ENCODE peak calls at places on chromosome 12, in nine cellular contexts. O, Y, Z, K, R, L, D, M and A are unnamed samples.

GRCh38 chr12:121573949-121574520 is 6.8 kb downstream of the KDM2B start:
- DNase-seq in D (no peak), Y (no peak), K (no peak), R (no peak), L (no peak), Z (no peak), M (no peak), O (no peak), A (no peak)

GRCh38 chr12:123140675-123141614 is 9.9 kb downstream of the PITPNM2 start:
- DNase-seq in D (no peak), K (no peak), Z (no peak), Y (no peak), O (no peak), M (no peak), R (no peak), L (no peak), A (no peak)

GRCh38 chr12:85509857-85510256 is 229.8 kb downstream of the ALX1 start:
- DNase-seq in Y (peak), K (no peak), R (no peak), L (peak), D (no peak), O (no peak), M (peak), Z (no peak), A (no peak)

GRCh38 chr12:59646636-59647035 is 50.8 kb downstream of the SLC16A7 start:
- DNase-seq in R (no peak), O (no peak), Z (no peak), L (no peak), D (no peak), Y (no peak), K (no peak), M (no peak), A (no peak)

GRCh38 chr12:105957058-105957457 is 181.7 kb downstream of the NUAK1 start:
- DNase-seq in O (no peak), Y (no peak), K (no peak), M (no peak), D (no peak), R (no peak), L (no peak), Z (no peak), A (no peak)

GRCh38 chr12:109930028-109930800 is 30.1 kb downstream of the TCHP start:
- DNase-seq in Y (no peak), M (no peak), D (no peak), O (peak), L (no peak), Z (no peak), K (no peak), R (no peak), A (no peak)

GRCh38 chr12:119989619-119990381 is 764 bp downstream of the BICDL1 start:
- DNase-seq in R (peak), O (peak), Z (peak), L (peak), Y (peak), D (peak), K (peak), M (peak), A (peak)

GRCh38 chr12:71639341-71639760 is 24.3 kb downstream of the ZFC3H1 start:
- DNase-seq in K (no peak), Y (peak), Z (peak), R (no peak), M (no peak), L (no peak), O (peak), D (no peak), A (no peak)

GRCh38 chr12:12323606-12324005 is 26.4 kb downstream of the MANSC1 start:
- DNase-seq in D (no peak), K (no peak), O (no peak), R (no peak), M (no peak), Y (no peak), L (no peak), Z (no peak), A (no peak)

GRCh38 chr12:71896171-71896570 is 42.5 kb upstream of the TPH2 start:
- DNase-seq in O (no peak), D (no peak), R (no peak), K (no peak), Y (no peak), Z (no peak), L (no peak), M (no peak), A (no peak)

GRCh38 chr12:131219173-131220006 is 265.7 kb downstream of the ADGRD1 start:
- DNase-seq in L (no peak), M (no peak), Z (no peak), Y (no peak), K (no peak), D (no peak), O (no peak), R (no peak), A (no peak)

GRCh38 chr12:19530631-19531020 is 91.3 kb downstream of the AEBP2 start:
- DNase-seq in L (no peak), K (no peak), M (no peak), Z (no peak), D (no peak), R (no peak), Y (no peak), O (no peak), A (no peak)

GRCh38 chr12:104182144-104182543 is 33.4 kb upstream of the TXNRD1 start:
- DNase-seq in M (no peak), Z (no peak), K (no peak), Y (no peak), D (no peak), L (no peak), O (no peak), R (no peak), A (no peak)

GRCh38 chr12:125330645-125331341 is 265.6 kb downstream of the AACS start:
- DNase-seq in O (peak), K (peak), D (peak), Z (peak), L (no peak), R (peak), M (peak), Y (peak), A (peak)

GRCh38 chr12:74393265-74393664 is 144.4 kb upstream of the ATXN7L3B start:
- DNase-seq in O (no peak), R (no peak), Y (no peak), Z (no peak), D (no peak), K (no peak), M (no peak), L (no peak), A (no peak)

GRCh38 chr12:531951-532585 is 72.3 kb downstream of the B4GALNT3 start:
- DNase-seq in L (no peak), R (no peak), O (no peak), Z (no peak), D (no peak), Y (no peak), K (no peak), M (no peak), A (no peak)

GRCh38 chr12:68595246-68595645 is 15.5 kb upstream of the RAP1B start:
- DNase-seq in Y (no peak), O (no peak), K (no peak), L (peak), D (no peak), M (no peak), Z (no peak), R (no peak), A (no peak)

GRCh38 chr12:6141048-6141447 is 16.6 kb upstream of the VWF start:
- DNase-seq in O (peak), L (peak), R (peak), K (no peak), M (no peak), Y (no peak), Z (peak), D (no peak), A (peak)

GRCh38 chr12:18158774-18159557 is 69.0 kb upstream of the RERGL start:
- DNase-seq in O (peak), Y (peak), K (peak), Z (peak), R (no peak), L (no peak), D (peak), M (no peak), A (no peak)

GRCh38 chr12:104285740-104286537 is 17.6 kb upstream of the EID3 start:
- DNase-seq in L (no peak), K (no peak), D (no peak), Z (no peak), R (no peak), O (no peak), Y (peak), M (no peak), A (no peak)

GRCh38 chr12:50249464-50250229 is 33.7 kb downstream of the LIMA1 start:
- DNase-seq in O (no peak), R (no peak), D (no peak), Z (no peak), Y (peak), L (peak), K (no peak), M (no peak), A (no peak)

GRCh38 chr12:5480953-5481300 is 49.0 kb downstream of the NTF3 start:
- DNase-seq in Y (peak), D (no peak), L (no peak), M (no peak), R (no peak), Z (no peak), K (peak), O (no peak), A (no peak)

GRCh38 chr12:67885370-67886169 is 103.7 kb upstream of the IFNG-AS1 start:
- DNase-seq in D (no peak), M (no peak), R (no peak), K (no peak), Z (peak), Y (peak), O (no peak), L (no peak), A (no peak)

GRCh38 chr12:124778411-124778810 is 85.3 kb downstream of the SCARB1 start:
- DNase-seq in Y (no peak), K (no peak), R (no peak), M (no peak), Z (no peak), D (no peak), L (no peak), O (no peak), A (peak)

GRCh38 chr12:120625557-120626419 is 14.6 kb upstream of the CABP1 start:
- DNase-seq in Y (peak), R (peak), K (peak), M (no peak), Z (no peak), O (no peak), L (no peak), D (peak), A (no peak)

GRCh38 chr12:109291531-109292341 is 17.3 kb downstream of the FOXN4 start:
- DNase-seq in Y (peak), Z (peak), O (peak), R (no peak), K (peak), L (no peak), M (no peak), D (no peak), A (no peak)

GRCh38 chr12:49470986-49471385 is 67.8 kb upstream of the KCNH3 start:
- DNase-seq in Y (no peak), O (no peak), Z (no peak), L (peak), K (no peak), R (no peak), M (no peak), D (no peak), A (no peak)

GRCh38 chr12:102539651-102540553 is 59.5 kb upstream of the IGF1 start:
- DNase-seq in L (no peak), K (no peak), M (no peak), D (no peak), Y (peak), O (no peak), R (no peak), Z (no peak), A (no peak)